ENCODE peak calls at places on chromosomes 1 and 21, in seven cellular contexts. One of them, this sample, is unnamed.

GRCh38 chr1:37476460-37477197 is 2.2 kb downstream of the ZC3H12A start:
- DNase-seq in ovary: peak
- DNase-seq in fibroblast of pulmonary artery: peak
- DNase-seq in lower leg skin: peak
- DNase-seq in fibroblast of lung: peak
- DNase-seq in neural crest cell: no peak
- DNase-seq in WTC11: no peak
- DNase-seq in this sample: no peak

GRCh38 chr1:200178340-200178739 is 150.8 kb downstream of the NR5A2 start:
- DNase-seq in ovary: no peak
- DNase-seq in fibroblast of pulmonary artery: peak
- DNase-seq in lower leg skin: no peak
- DNase-seq in fibroblast of lung: no peak
- DNase-seq in neural crest cell: no peak
- DNase-seq in WTC11: no peak
- DNase-seq in this sample: no peak

GRCh38 chr1:182095946-182096345 is 34.4 kb upstream of the ZNF648 start:
- DNase-seq in ovary: no peak
- DNase-seq in fibroblast of pulmonary artery: no peak
- DNase-seq in lower leg skin: no peak
- DNase-seq in fibroblast of lung: no peak
- DNase-seq in neural crest cell: no peak
- DNase-seq in WTC11: no peak
- DNase-seq in this sample: no peak

GRCh38 chr21:42518626-42519025 is 5.0 kb downstream of the SLC37A1 start:
- DNase-seq in ovary: no peak
- DNase-seq in fibroblast of pulmonary artery: no peak
- DNase-seq in lower leg skin: no peak
- DNase-seq in fibroblast of lung: no peak
- DNase-seq in neural crest cell: no peak
- DNase-seq in WTC11: no peak
- DNase-seq in this sample: no peak

GRCh38 chr1:19949016-19949415 is 25.6 kb upstream of the PLA2G2E start:
- DNase-seq in ovary: no peak
- DNase-seq in fibroblast of pulmonary artery: peak
- DNase-seq in lower leg skin: no peak
- DNase-seq in fibroblast of lung: peak
- DNase-seq in neural crest cell: no peak
- DNase-seq in WTC11: no peak
- DNase-seq in this sample: no peak

GRCh38 chr1:21299007-21299406 is 8.7 kb upstream of the ECE1 start:
- DNase-seq in ovary: no peak
- DNase-seq in fibroblast of pulmonary artery: no peak
- DNase-seq in lower leg skin: no peak
- DNase-seq in fibroblast of lung: no peak
- DNase-seq in neural crest cell: no peak
- DNase-seq in WTC11: no peak
- DNase-seq in this sample: no peak

GRCh38 chr1:41381691-41382530 is 20.7 kb downstream of the FOXO6 start:
- DNase-seq in ovary: peak
- DNase-seq in fibroblast of pulmonary artery: peak
- DNase-seq in lower leg skin: no peak
- DNase-seq in fibroblast of lung: peak
- DNase-seq in neural crest cell: no peak
- DNase-seq in WTC11: peak
- DNase-seq in this sample: no peak

GRCh38 chr1:167648252-167648849 is 18.3 kb downstream of the RCSD1 start:
- DNase-seq in ovary: no peak
- DNase-seq in fibroblast of pulmonary artery: no peak
- DNase-seq in lower leg skin: no peak
- DNase-seq in fibroblast of lung: no peak
- DNase-seq in neural crest cell: no peak
- DNase-seq in WTC11: no peak
- DNase-seq in this sample: no peak

GRCh38 chr21:42515708-42516502 is 2.3 kb downstream of the SLC37A1 start:
- DNase-seq in ovary: no peak
- DNase-seq in fibroblast of pulmonary artery: no peak
- DNase-seq in lower leg skin: no peak
- DNase-seq in fibroblast of lung: no peak
- DNase-seq in neural crest cell: no peak
- DNase-seq in WTC11: no peak
- DNase-seq in this sample: no peak

GRCh38 chr1:154798645-154799044 is 71.4 kb downstream of the KCNN3 start:
- DNase-seq in ovary: no peak
- DNase-seq in fibroblast of pulmonary artery: no peak
- DNase-seq in lower leg skin: no peak
- DNase-seq in fibroblast of lung: no peak
- DNase-seq in neural crest cell: no peak
- DNase-seq in WTC11: no peak
- DNase-seq in this sample: no peak

GRCh38 chr21:42496839-42497202 is 797 bp upstream of the RSPH1 start:
- DNase-seq in ovary: peak
- DNase-seq in fibroblast of pulmonary artery: no peak
- DNase-seq in lower leg skin: no peak
- DNase-seq in fibroblast of lung: no peak
- DNase-seq in neural crest cell: no peak
- DNase-seq in WTC11: peak
- DNase-seq in this sample: no peak

GRCh38 chr1:163959622-163960021 is 599.4 kb upstream of the PBX1 start:
- DNase-seq in ovary: no peak
- DNase-seq in fibroblast of pulmonary artery: no peak
- DNase-seq in lower leg skin: no peak
- DNase-seq in fibroblast of lung: no peak
- DNase-seq in neural crest cell: no peak
- DNase-seq in WTC11: no peak
- DNase-seq in this sample: no peak

GRCh38 chr1:221397606-221398005 is 344.3 kb downstream of the DUSP10 start:
- DNase-seq in ovary: no peak
- DNase-seq in fibroblast of pulmonary artery: no peak
- DNase-seq in lower leg skin: no peak
- DNase-seq in fibroblast of lung: peak
- DNase-seq in neural crest cell: no peak
- DNase-seq in WTC11: no peak
- DNase-seq in this sample: no peak

GRCh38 chr1:93459126-93459525 is 11.2 kb downstream of the FNBP1L start:
- DNase-seq in ovary: no peak
- DNase-seq in fibroblast of pulmonary artery: peak
- DNase-seq in lower leg skin: no peak
- DNase-seq in fibroblast of lung: no peak
- DNase-seq in neural crest cell: no peak
- DNase-seq in WTC11: no peak
- DNase-seq in this sample: no peak

GRCh38 chr21:15301014-15301413 is 236.2 kb upstream of the NRIP1 start:
- DNase-seq in ovary: no peak
- DNase-seq in fibroblast of pulmonary artery: no peak
- DNase-seq in lower leg skin: peak
- DNase-seq in fibroblast of lung: peak
- DNase-seq in neural crest cell: no peak
- DNase-seq in WTC11: no peak
- DNase-seq in this sample: no peak

GRCh38 chr1:214581785-214582184 is 21.2 kb upstream of the CENPF start:
- DNase-seq in ovary: no peak
- DNase-seq in fibroblast of pulmonary artery: peak
- DNase-seq in lower leg skin: peak
- DNase-seq in fibroblast of lung: peak
- DNase-seq in neural crest cell: no peak
- DNase-seq in WTC11: no peak
- DNase-seq in this sample: no peak

GRCh38 chr1:116064616-116065015 is 46.6 kb upstream of the MAB21L3 start:
- DNase-seq in ovary: no peak
- DNase-seq in fibroblast of pulmonary artery: peak
- DNase-seq in lower leg skin: no peak
- DNase-seq in fibroblast of lung: peak
- DNase-seq in neural crest cell: no peak
- DNase-seq in WTC11: no peak
- DNase-seq in this sample: no peak

GRCh38 chr1:97071163-97071562 is 349.6 kb downstream of the PTBP2 start:
- DNase-seq in ovary: no peak
- DNase-seq in fibroblast of pulmonary artery: no peak
- DNase-seq in lower leg skin: no peak
- DNase-seq in fibroblast of lung: peak
- DNase-seq in neural crest cell: no peak
- DNase-seq in WTC11: no peak
- DNase-seq in this sample: no peak

DNA sequence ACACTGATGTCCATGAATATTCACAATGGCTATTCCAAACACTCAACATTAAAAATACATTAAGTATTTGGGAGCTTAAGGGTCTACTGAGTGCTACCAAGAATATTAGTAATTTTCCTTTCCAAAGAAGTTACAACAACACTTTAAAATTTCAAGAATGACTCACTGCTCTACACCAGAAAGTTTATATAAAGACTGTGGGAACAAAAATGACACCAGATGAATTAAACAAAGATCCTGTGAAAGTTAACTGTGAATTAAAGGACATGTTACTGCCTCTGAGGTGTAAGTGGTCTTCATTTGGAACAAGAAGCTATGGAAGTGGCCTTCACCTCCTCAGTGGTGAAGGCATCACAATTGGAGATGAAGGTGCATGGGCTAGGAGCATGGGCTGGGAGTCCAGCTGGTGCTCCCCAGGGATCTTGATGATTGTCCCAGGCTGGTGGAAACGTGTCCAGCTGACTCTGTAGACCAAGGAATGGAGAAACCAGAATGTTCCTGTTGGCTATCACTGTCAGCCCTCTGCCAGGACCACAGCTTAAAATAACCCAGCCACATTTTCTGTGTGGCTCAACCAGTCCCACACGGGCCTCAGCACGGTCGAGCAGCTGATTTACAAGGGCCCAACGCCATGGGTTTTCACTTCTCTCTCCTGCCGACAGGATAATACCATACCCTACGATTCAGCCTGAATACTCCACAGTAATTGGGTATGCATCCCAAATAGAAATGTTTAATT is 28.8 kb downstream of the TAF5L start:
- DNase-seq in ovary: no peak
- DNase-seq in fibroblast of pulmonary artery: peak
- DNase-seq in lower leg skin: peak
- DNase-seq in fibroblast of lung: peak
- DNase-seq in neural crest cell: no peak
- DNase-seq in WTC11: no peak
- DNase-seq in this sample: no peak
- TF ChIP-seq CTCF in ovary: no peak
- TF ChIP-seq CTCF in fibroblast of pulmonary artery: no peak
- TF ChIP-seq CTCF in lower leg skin: no peak
- TF ChIP-seq CTCF in fibroblast of lung: no peak
- TF ChIP-seq CTCF in neural crest cell: no peak
- TF ChIP-seq CTCF in WTC11: no peak
- TF ChIP-seq CTCF in this sample: no peak

DNA sequence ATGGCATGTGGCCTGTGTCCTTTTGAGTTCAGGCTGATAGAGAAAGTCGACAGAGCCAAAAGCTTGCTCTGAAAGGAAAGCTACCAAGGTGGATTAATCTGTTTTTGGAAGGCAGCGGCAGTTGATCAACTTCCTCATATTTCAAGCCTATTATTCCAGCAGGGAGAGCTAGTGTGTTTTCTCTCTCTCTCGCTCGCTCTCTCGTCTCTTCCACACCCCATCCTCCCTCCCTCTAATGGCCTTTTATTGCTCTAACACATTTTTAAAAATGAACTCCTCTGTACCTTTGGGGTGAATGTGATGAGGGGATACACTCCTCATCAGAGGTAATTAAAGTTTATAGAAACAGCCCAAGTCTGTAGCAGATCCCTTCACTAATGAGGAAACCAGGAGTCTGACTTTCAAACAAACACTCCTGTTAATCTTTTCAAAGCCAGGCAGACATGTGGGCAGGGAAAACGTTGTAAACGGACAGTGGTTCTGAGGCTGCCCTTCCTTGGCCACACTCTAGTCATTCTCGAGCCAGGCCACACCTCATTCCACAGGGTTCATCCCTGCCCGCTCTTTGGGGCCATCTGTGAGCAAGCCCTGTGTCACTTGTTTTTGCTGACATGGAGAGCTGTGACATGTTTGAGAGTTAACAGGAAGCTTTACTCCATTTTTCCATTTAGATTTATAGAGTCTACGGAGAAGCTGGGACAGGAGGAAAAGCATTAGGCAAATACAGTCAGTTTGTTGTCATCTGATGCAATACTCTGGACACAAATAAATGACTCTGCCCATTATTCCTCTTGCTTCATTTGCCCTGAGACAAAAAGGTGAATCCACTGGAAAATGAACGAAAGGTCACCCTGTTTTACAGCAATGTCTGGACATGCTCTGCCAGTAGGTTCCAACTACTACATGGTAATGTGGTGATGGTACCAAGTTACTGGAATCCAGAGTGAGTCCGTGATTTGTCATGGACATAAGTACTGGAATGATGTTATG is 126.7 kb downstream of the CLIC6 start:
- DNase-seq in ovary: no peak
- DNase-seq in fibroblast of pulmonary artery: peak
- DNase-seq in lower leg skin: no peak
- DNase-seq in fibroblast of lung: peak
- DNase-seq in neural crest cell: no peak
- DNase-seq in WTC11: no peak
- DNase-seq in this sample: no peak
- TF ChIP-seq CTCF in ovary: no peak
- TF ChIP-seq CTCF in fibroblast of pulmonary artery: peak
- TF ChIP-seq CTCF in lower leg skin: no peak
- TF ChIP-seq CTCF in fibroblast of lung: peak
- TF ChIP-seq CTCF in neural crest cell: no peak
- TF ChIP-seq CTCF in WTC11: no peak
- TF ChIP-seq CTCF in this sample: no peak

GRCh38 chr21:44800103-44800502 is 1.5 kb downstream of the UBE2G2 start:
- DNase-seq in ovary: no peak
- DNase-seq in fibroblast of pulmonary artery: peak
- DNase-seq in lower leg skin: no peak
- DNase-seq in fibroblast of lung: peak
- DNase-seq in neural crest cell: no peak
- DNase-seq in WTC11: no peak
- DNase-seq in this sample: no peak
- TF ChIP-seq CTCF in ovary: no peak
- TF ChIP-seq CTCF in fibroblast of pulmonary artery: peak
- TF ChIP-seq CTCF in lower leg skin: no peak
- TF ChIP-seq CTCF in fibroblast of lung: peak
- TF ChIP-seq CTCF in neural crest cell: peak
- TF ChIP-seq CTCF in WTC11: no peak
- TF ChIP-seq CTCF in this sample: no peak

DNA sequence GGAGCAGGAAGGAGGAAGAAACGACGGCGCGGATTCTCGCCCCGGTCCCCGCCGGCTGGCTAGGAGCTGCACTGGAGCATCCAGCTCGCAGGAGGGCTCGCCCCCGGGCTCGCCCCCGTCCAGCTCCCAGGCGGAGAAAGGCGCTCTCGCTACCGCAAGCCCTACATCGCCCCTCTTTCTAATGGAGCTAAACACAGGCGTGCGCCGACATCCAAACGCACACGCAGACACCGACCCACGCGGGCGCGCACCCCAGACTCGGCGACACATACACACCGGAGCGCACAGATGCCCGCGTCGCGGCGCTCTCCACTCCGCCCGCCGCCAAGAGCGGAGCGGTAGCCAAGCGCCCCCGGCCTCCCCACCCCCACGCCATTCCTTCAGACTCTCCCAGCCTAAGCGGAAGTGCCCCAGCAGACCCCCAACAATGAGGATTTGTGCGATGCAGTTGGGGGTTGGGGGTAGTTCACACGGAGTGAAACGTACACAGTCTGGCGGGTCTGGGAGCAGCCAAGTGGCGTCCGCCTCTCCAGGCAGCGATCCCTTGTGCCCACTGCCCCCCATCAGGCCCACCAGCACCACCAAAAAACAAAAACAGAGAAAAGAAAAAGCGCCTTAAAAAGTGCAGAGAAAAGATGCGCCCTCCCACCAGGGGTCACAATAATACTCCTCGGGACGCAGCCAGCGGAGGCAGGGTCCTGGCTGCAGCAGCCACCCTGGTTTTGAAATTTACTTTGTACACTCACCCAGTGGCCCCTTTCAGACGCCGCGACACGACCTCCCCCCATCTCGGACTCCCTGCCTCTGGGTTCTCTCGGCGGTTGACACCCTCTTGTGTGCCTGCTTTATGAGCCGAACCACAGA is 1.4 kb downstream of the DAB1 start:
- DNase-seq in ovary: peak
- DNase-seq in fibroblast of pulmonary artery: peak
- DNase-seq in lower leg skin: no peak
- DNase-seq in fibroblast of lung: peak
- DNase-seq in neural crest cell: peak
- DNase-seq in WTC11: peak
- DNase-seq in this sample: no peak
- TF ChIP-seq CTCF in ovary: no peak
- TF ChIP-seq CTCF in fibroblast of pulmonary artery: no peak
- TF ChIP-seq CTCF in lower leg skin: no peak
- TF ChIP-seq CTCF in fibroblast of lung: peak
- TF ChIP-seq CTCF in neural crest cell: peak
- TF ChIP-seq CTCF in WTC11: no peak
- TF ChIP-seq CTCF in this sample: no peak

This sample was measured in omental fat pad.